ENCODE peak calls at places on chromosomes 16 and 17, in seven cellular contexts. C is left lung; V is GM20000; Y is amniotic epithelial cell; W is GM04504; Z is NCI-H69; M is CD4-positive, alpha-beta T cell. Q is an unnamed sample.

GRCh38 chr16:23754594-23755483 is at the start of gene CHP2:
- DNase-seq in W (no peak), M (no peak), V (peak; percentile 38), C (peak; percentile 73), Y (no peak), Z (peak; percentile 80), Q (no peak)

GRCh38 chr16:23826528-23827244 is 9.1 kb upstream of the PRKCB start:
- DNase-seq in Y (no peak), C (no peak), Z (no peak), M (no peak), W (no peak), V (peak; percentile 55), Q (no peak)

GRCh38 chr17:62652251-62653001 is 25.0 kb downstream of the MRC2 start:
- DNase-seq in V (no peak), W (peak; percentile 57), C (peak; percentile 89), Y (no peak), M (no peak), Z (peak; percentile 84), Q (no peak)

GRCh38 chr17:21286771-21287702 is 2.5 kb downstream of the MAP2K3 start:
- DNase-seq in V (no peak), M (no peak), Y (no peak), C (peak; percentile 80), Z (peak; percentile 49), W (no peak), Q (no peak)

GRCh38 chr17:42669705-42670198 is 7.0 kb downstream of the PLEKHH3 start:
- DNase-seq in M (no peak), Z (no peak), C (no peak), W (no peak), Y (no peak), V (no peak), Q (no peak)

GRCh38 chr16:86961133-86961720 is 356.0 kb downstream of the C16orf95 start:
- DNase-seq in W (no peak), Z (no peak), Y (peak; percentile 28), M (no peak), V (no peak), C (no peak), Q (no peak)

GRCh38 chr17:30921544-30922196 is at the start of gene ADAP2:
- DNase-seq in Y (no peak), C (peak; percentile 95), V (peak; percentile 78), W (no peak), M (no peak), Z (peak; percentile 39), Q (no peak)

GRCh38 chr16:24978370-24978914 is 36.7 kb downstream of the ARHGAP17 start:
- DNase-seq in Z (peak; percentile 5), C (no peak), V (peak; percentile 32), M (no peak), W (no peak), Y (no peak), Q (no peak)

GRCh38 chr17:69713815-69714214 is 299.3 kb downstream of the MAP2K6 start:
- DNase-seq in Z (no peak), V (no peak), M (no peak), C (no peak), W (no peak), Y (no peak), Q (no peak)

GRCh38 chr16:57778658-57779057 is 23.6 kb downstream of the KIFC3 start:
- DNase-seq in M (no peak), V (no peak), Z (no peak), W (no peak), Y (no peak), C (peak; percentile 0), Q (no peak)

GRCh38 chr17:58385359-58385899 is 31.9 kb downstream of the RNF43 start:
- DNase-seq in C (no peak), Z (no peak), V (no peak), Y (no peak), W (no peak), M (no peak), Q (no peak)

GRCh38 chr16:52526429-52526828 is 20.5 kb downstream of the TOX3 start:
- DNase-seq in Z (no peak), W (no peak), V (no peak), C (no peak), M (no peak), Y (no peak), Q (no peak)